ENCODE peak calls at places on chromosomes 4 and X, in six cellular contexts. O, T, L, C, F and K are unnamed samples.

GRCh38 chrX:45903781-45904201 is 641.4 kb downstream of the ZNF674 start:
- DNase-seq in O (peak), T (no peak), L (no peak), C (no peak), F (no peak), K (no peak)

GRCh38 chrX:24956828-24957227 is 58.9 kb downstream of the ARX start:
- DNase-seq in O (peak), T (peak), L (no peak), C (no peak), F (no peak), K (no peak)

GRCh38 chr4:10106421-10107039 is 10.1 kb downstream of the WDR1 start:
- DNase-seq in O (peak), T (peak), L (peak), C (peak), F (peak), K (peak)

GRCh38 chrX:150162141-150162540 is 201.0 kb upstream of the MAMLD1 start:
- DNase-seq in O (peak), T (no peak), L (no peak), C (no peak), F (peak), K (no peak)

GRCh38 chr4:109729155-109729562 is 711 bp downstream of the PLA2G12A start:
- DNase-seq in O (no peak), T (peak), L (no peak), C (no peak), F (no peak), K (no peak)

GRCh38 chr4:175035907-175036306 is 117.7 kb downstream of the ADAM29 start:
- DNase-seq in O (peak), T (no peak), L (no peak), C (no peak), F (no peak), K (no peak)

GRCh38 chr4:176627916-176628315 is 164.8 kb downstream of the VEGFC start:
- DNase-seq in O (no peak), T (no peak), L (no peak), C (no peak), F (no peak), K (no peak)

GRCh38 chr4:114479595-114479994 is 119.0 kb upstream of the UGT8 start:
- DNase-seq in O (no peak), T (no peak), L (no peak), C (no peak), F (no peak), K (no peak)

GRCh38 chr4:172601195-172601594 is 567.4 kb upstream of the GALNT7 start:
- DNase-seq in O (peak), T (no peak), L (no peak), C (no peak), F (no peak), K (no peak)

GRCh38 chrX:112643721-112644120 is 36.0 kb downstream of the LHFPL1 start:
- DNase-seq in O (no peak), T (no peak), L (no peak), C (no peak), F (no peak), K (no peak)

GRCh38 chrX:45351478-45351877 is 150.8 kb upstream of the DIPK2B start:
- DNase-seq in O (peak), T (peak), L (no peak), C (no peak), F (peak), K (no peak)

GRCh38 chrX:10089378-10089795 is 67.4 kb upstream of the CLCN4 start:
- DNase-seq in O (peak), T (peak), L (no peak), C (no peak), F (no peak), K (no peak)

DNA sequence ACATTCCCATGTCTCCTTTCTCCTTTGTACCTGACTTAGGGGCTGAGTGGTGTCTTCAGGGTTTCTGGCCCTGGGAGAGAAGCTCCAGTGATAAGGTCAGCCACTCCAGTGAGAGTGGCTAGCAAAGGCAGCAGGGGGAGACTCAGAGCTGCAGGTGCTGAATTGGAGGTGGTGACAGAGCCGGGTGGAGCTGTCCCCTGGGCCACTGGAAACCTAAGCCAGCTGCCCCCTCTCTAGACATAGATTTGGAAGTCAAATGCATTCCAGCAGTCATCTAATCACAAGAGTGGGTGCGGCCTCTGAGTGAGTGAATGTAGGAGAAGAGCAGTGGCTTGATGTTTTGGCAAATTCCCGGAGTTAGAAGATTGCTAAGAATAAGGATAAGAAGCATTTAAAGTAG is 28.5 kb downstream of the TRIM2 start:
- DNase-seq in O (peak), T (no peak), L (no peak), C (no peak), F (no peak), K (no peak)
- TF ChIP-seq CTCF in O (peak), T (peak), L (no peak), C (no peak), F (peak), K (no peak)

DNA sequence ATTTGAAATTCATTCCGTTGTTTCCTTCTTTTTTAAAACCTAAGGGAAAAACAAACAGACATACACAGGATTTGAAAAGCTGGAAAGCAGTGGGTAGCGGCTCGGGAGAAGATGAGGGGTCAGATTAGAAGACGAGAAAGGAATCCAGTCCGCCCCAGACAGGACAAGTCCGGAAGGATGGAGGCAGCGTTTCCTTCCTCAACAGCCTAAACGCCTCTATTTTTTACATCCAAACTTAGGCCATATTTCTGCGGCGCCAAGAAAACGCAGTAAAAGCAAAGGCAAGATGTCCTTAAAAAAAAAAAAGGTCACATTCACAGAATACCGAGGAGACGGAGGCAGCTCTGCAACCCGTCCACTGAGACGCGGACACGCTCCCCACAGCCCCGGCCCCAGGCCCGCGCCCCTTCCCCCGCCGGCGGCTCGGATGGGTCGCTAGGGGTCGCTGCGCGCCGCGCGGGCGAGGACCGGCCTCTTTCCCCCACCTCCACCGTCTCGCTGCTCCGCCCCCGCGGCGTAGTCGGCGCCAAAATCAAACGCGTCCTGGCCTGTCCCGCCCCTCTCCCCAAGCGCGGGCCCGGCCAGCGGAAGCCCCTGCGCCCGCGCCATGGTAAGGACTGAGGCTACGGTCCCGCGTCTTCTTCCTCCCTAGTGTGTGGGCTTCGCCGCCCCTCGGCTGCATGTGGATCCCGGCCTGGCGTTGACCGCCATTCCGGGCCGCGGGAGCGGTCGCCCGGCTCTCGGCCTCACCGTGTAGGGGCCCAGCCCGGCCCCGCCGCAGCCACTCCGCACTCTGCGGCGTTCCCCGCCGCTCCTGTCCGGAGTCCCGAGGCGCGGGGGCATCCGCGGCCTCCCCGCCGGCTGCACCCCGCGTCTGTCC is at the start of gene MND1:
- DNase-seq in O (peak), T (peak), L (peak), C (peak), F (peak), K (peak)
- TF ChIP-seq CTCF in O (peak), T (peak), L (peak), C (peak), F (peak), K (peak)

DNA sequence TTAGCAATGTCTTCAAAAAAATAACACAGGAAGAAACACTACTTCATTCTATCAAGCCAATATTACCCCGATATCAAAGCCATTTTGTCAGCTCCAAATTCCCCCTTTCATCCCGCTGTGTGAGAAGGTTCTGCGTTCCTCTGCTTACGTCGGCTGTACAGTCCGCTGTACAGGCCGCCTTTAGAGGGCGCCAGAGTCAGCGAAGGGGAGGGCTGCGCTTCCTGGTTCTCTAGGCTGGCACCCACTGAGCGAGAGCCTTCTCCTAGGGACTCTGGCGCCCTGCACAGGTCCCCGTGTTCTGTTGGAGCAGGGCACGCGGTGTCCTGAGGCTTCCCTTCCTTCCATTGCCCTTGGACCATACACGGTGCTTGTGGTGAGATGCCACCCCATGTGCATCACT is 25.3 kb upstream of the CT45A1 start:
- DNase-seq in O (peak), T (no peak), L (no peak), C (no peak), F (no peak), K (no peak)
- TF ChIP-seq CTCF in O (peak), T (no peak), L (no peak), C (no peak), F (no peak), K (no peak)

DNA sequence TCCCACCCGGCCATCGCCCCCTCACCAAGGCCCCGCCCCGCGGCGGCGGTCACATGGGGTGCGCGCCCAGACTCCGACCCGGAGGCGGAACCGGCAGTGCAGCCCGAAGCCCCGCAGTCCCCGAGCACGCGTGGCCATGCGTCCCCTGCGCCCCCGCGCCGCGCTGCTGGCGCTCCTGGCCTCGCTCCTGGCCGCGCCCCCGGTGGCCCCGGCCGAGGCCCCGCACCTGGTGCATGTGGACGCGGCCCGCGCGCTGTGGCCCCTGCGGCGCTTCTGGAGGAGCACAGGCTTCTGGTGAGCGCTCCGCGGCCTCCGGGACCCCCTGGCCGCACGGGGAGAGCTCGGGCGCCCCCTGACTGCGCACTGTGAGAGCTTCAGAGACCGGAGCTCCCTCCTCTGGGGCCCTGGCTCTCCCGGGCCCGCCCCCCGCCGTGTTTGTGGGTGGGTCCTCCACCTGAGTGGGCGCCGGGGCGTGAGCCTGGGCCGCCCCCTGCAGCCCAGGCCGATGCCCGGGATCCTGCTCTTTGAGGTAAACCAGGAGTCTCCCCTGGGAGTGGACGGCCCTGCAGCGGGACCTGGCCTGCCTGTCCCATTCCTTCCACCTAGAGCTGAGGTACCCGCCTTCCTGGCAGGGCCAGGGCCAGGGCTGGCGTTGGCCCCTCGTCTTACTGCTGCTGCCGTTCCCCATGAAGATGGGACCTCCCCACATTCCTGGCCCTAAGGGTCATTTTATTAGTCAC is at the start of gene IDUA:
- DNase-seq in O (peak), T (peak), L (no peak), C (peak), F (peak), K (peak)
- TF ChIP-seq CTCF in O (peak), T (peak), L (no peak), C (peak), F (peak), K (peak)

GRCh38 chrX:29851971-29852605 is 363.3 kb upstream of the MAGEB2 start:
- DNase-seq in O (no peak), T (no peak), L (no peak), C (no peak), F (no peak), K (no peak)
- TF ChIP-seq CTCF in O (no peak), T (no peak), L (no peak), C (no peak), F (no peak), K (no peak)

DNA sequence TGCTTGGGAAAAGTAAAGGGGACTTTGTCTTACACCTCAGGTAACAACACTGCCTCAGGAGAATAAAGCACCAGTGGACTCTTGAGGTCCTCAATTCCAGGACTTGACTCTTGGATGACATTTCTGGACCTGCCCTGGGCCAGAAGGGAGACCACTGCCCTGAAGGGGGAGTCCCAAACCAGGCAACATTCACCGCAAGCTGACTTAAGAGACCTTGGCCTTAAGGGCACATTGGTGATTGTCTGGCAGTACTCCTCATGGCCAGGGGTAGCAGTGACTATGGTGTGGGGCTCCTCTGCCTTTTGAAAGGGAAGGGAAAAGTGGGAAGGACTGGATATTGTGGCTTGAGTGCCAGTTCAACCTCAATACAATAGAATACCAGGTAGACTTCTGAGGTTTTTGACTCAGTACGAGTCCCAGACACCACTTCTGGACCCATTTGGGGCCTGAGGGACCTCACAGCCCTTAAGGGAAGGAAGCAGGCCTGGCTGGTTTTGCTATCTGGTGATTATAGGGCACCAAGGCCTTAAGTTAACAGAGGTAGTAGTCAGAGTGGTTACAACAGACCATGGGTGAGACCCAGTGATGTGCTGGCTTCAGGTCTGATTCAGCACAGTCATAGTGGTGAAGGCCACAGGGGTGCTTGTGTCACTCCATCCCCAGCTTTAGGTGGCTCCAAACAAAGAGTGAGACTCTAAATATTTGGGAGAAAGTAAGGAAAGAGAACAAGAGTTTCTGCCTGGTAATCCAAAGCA is 121.2 kb upstream of the TET2 start:
- DNase-seq in O (no peak), T (no peak), L (no peak), C (no peak), F (no peak), K (no peak)
- TF ChIP-seq CTCF in O (no peak), T (no peak), L (no peak), C (no peak), F (no peak), K (no peak)

GRCh38 chrX:153651540-153652079 is 4.6 kb downstream of the DUSP9 start:
- DNase-seq in O (peak), T (no peak), L (no peak), C (no peak), F (no peak), K (no peak)
- TF ChIP-seq CTCF in O (peak), T (peak), L (no peak), C (no peak), F (peak), K (no peak)

GRCh38 chrX:108139303-108139702 is 47.7 kb downstream of the ATG4A start:
- DNase-seq in O (peak), T (no peak), L (no peak), C (no peak), F (peak), K (no peak)
- TF ChIP-seq CTCF in O (peak), T (peak), L (no peak), C (no peak), F (peak), K (no peak)